ENCODE peak calls at places on chromosomes 13 and 19, in ten cellular contexts. V is stimulated activated CD8-positive, alpha-beta memory T cell treated with anti-CD3 and anti-CD28 coated beads, Interleukin-2, amount 100 ng/mL, for 1 hour; P is NCI-H510A; H is H9; J is spleen; Z is osteocyte; X is fibroblast of the conjunctiva; K is endothelial cell; G is COR-L47; U is astrocyte of the cerebellum. W is an unnamed sample.

GRCh38 chr19:9406798-9407352 is 28.5 kb downstream of the ZNF266 start:
- DNase-seq in G (peak), X (peak), Z (no peak), H (no peak), V (peak), K (no peak), P (no peak), U (peak), J (peak), W (peak)

GRCh38 chr13:51623473-51623872 is 39.2 kb downstream of the WDFY2 start:
- DNase-seq in K (no peak), P (no peak), V (no peak), X (no peak), H (no peak), J (no peak), U (no peak), G (no peak), Z (no peak), W (no peak)

GRCh38 chr13:49869514-49869913 is 66.6 kb downstream of the SPRYD7 start:
- DNase-seq in P (no peak), G (peak), H (peak), J (no peak), Z (no peak), X (peak), K (peak), V (no peak), U (no peak), W (no peak)

GRCh38 chr13:50079278-50080157 is 64.3 kb downstream of the KCNRG start:
- DNase-seq in K (no peak), Z (no peak), U (no peak), J (no peak), G (no peak), P (no peak), V (no peak), X (no peak), H (no peak), W (no peak)

GRCh38 chr13:111337206-111337605 is 16.8 kb downstream of the TEX29 start:
- DNase-seq in J (no peak), H (peak), Z (peak), P (no peak), U (peak), K (no peak), V (no peak), X (peak), G (no peak), W (no peak)

GRCh38 chr13:112077729-112078128 is 10.8 kb downstream of the SOX1 start:
- DNase-seq in X (no peak), Z (peak), V (no peak), P (no peak), K (no peak), J (no peak), H (no peak), G (no peak), U (no peak), W (no peak)

GRCh38 chr19:55165952-55166529 is 372 bp downstream of the DNAAF3 start:
- DNase-seq in G (peak), V (no peak), Z (peak), J (peak), X (peak), H (peak), U (peak), P (peak), K (peak), W (no peak)

GRCh38 chr19:48616491-48617056 is 1.7 kb upstream of the FAM83E start:
- DNase-seq in G (no peak), H (peak), Z (no peak), K (no peak), X (no peak), U (no peak), V (no peak), P (no peak), J (peak), W (no peak)

GRCh38 chr13:64793131-64793530 is 2437.0 kb downstream of the PCDH9 start:
- DNase-seq in K (no peak), H (no peak), J (no peak), X (no peak), Z (no peak), G (no peak), U (no peak), V (no peak), P (no peak), W (no peak)

GRCh38 chr13:101341464-101341863 is 74.8 kb downstream of the NALCN start:
- DNase-seq in H (no peak), J (no peak), G (no peak), U (no peak), V (no peak), P (no peak), Z (no peak), X (no peak), K (no peak), W (no peak)

GRCh38 chr13:21670883-21671792 is at the start of gene FGF9:
- DNase-seq in H (peak), V (peak), U (peak), X (peak), K (peak), J (peak), G (peak), Z (no peak), P (peak), W (no peak)

GRCh38 chr19:41586064-41586463 is 10.1 kb downstream of the CEACAM21 start:
- DNase-seq in K (no peak), H (no peak), Z (peak), J (no peak), X (no peak), P (no peak), G (no peak), V (no peak), U (no peak), W (no peak)

GRCh38 chr19:39126593-39127187 is 1.1 kb downstream of the PAK4 start:
- DNase-seq in H (no peak), X (no peak), K (no peak), U (peak), J (no peak), P (no peak), G (peak), V (no peak), Z (no peak), W (no peak)

GRCh38 chr13:72163671-72164070 is 296.7 kb upstream of the DACH1 start:
- DNase-seq in Z (no peak), G (no peak), X (no peak), U (no peak), V (no peak), J (no peak), H (no peak), P (no peak), K (no peak), W (peak)

GRCh38 chr13:94327318-94327717 is 152.2 kb downstream of the DCT start:
- DNase-seq in U (no peak), X (no peak), Z (no peak), V (no peak), P (no peak), J (no peak), G (no peak), K (no peak), H (no peak), W (no peak)

GRCh38 chr13:44271031-44271433 is 102.6 kb upstream of the SERP2 start:
- DNase-seq in G (no peak), K (no peak), V (no peak), U (no peak), P (no peak), J (no peak), H (no peak), X (no peak), Z (no peak), W (no peak)

GRCh38 chr19:5479958-5480357 is 24.7 kb downstream of the ZNRF4 start:
- DNase-seq in Z (no peak), H (no peak), U (no peak), V (no peak), J (no peak), K (no peak), G (peak), X (no peak), P (no peak), W (no peak)

GRCh38 chr13:110911880-110912279 is 3.0 kb downstream of the ANKRD10 start:
- DNase-seq in K (no peak), V (no peak), X (no peak), Z (no peak), J (no peak), P (no peak), U (no peak), G (no peak), H (no peak), W (no peak)

GRCh38 chr13:76745246-76746200 is 140.7 kb downstream of the KCTD12 start:
- DNase-seq in G (no peak), Z (no peak), V (no peak), K (no peak), H (no peak), J (no peak), X (no peak), U (no peak), P (no peak), W (no peak)

GRCh38 chr13:50916701-50917184 is 7.2 kb downstream of the RNASEH2B start:
- DNase-seq in J (no peak), P (no peak), H (no peak), X (no peak), Z (no peak), U (no peak), V (no peak), K (no peak), G (no peak), W (no peak)

GRCh38 chr19:56712609-56713008 is 41.1 kb upstream of the ZNF835 start:
- DNase-seq in G (no peak), U (no peak), P (no peak), K (no peak), Z (no peak), J (no peak), V (no peak), X (no peak), H (no peak), W (no peak)

GRCh38 chr13:30143671-30144400 is 163.5 kb downstream of the KATNAL1 start:
- DNase-seq in V (no peak), K (no peak), Z (no peak), G (no peak), X (no peak), J (no peak), U (no peak), P (no peak), H (no peak), W (peak)

GRCh38 chr19:6501740-6502648 is at the start of gene TUBB4A:
- DNase-seq in U (no peak), V (peak), X (no peak), K (peak), Z (no peak), H (peak), P (no peak), J (peak), G (no peak), W (no peak)

GRCh38 chr13:42255854-42256253 is 16.1 kb upstream of the AKAP11 start:
- DNase-seq in J (no peak), X (no peak), U (no peak), Z (no peak), H (no peak), P (no peak), V (no peak), G (no peak), K (no peak), W (no peak)

GRCh38 chr19:6061420-6062130 is 48.7 kb downstream of the RFX2 start:
- DNase-seq in X (no peak), P (no peak), K (no peak), Z (peak), U (no peak), H (no peak), J (no peak), G (no peak), V (no peak), W (no peak)

GRCh38 chr13:92843549-92843948 is 383.1 kb upstream of the GPC6 start:
- DNase-seq in K (no peak), V (no peak), J (no peak), X (peak), Z (no peak), P (no peak), U (peak), H (no peak), G (peak), W (no peak)

GRCh38 chr13:61852116-61852515 is 436.5 kb upstream of the PCDH20 start:
- DNase-seq in G (no peak), U (no peak), X (no peak), V (no peak), K (no peak), J (no peak), H (no peak), P (no peak), Z (no peak), W (no peak)

GRCh38 chr19:49911381-49912145 is 14.9 kb upstream of the IL4I1 start:
- DNase-seq in K (no peak), P (no peak), G (no peak), V (no peak), H (no peak), U (no peak), Z (no peak), J (no peak), X (no peak), W (no peak)

GRCh38 chr13:46180393-46180792 is 1.6 kb downstream of the LCP1 start:
- DNase-seq in J (no peak), H (no peak), X (no peak), G (no peak), V (no peak), U (no peak), K (no peak), Z (no peak), P (no peak), W (no peak)

GRCh38 chr13:59094149-59094548 is 1069.6 kb downstream of the DIAPH3 start:
- DNase-seq in V (no peak), P (no peak), X (no peak), K (no peak), G (no peak), J (no peak), Z (no peak), H (no peak), U (no peak), W (no peak)

GRCh38 chr19:19040417-19040816 is 7.0 kb downstream of the ARMC6 start:
- DNase-seq in J (no peak), G (no peak), K (no peak), X (peak), H (no peak), P (no peak), U (peak), Z (no peak), V (no peak), W (no peak)

GRCh38 chr13:105774739-105775460 is 760.6 kb downstream of the EFNB2 start:
- DNase-seq in K (no peak), U (peak), Z (no peak), H (no peak), J (no peak), G (no peak), P (no peak), V (no peak), X (no peak), W (peak)

GRCh38 chr19:13906525-13906904 is 514 bp downstream of the CC2D1A start:
- DNase-seq in U (no peak), V (no peak), X (no peak), G (no peak), H (no peak), Z (no peak), K (no peak), J (no peak), P (no peak), W (no peak)

W was measured in retinal pigment epithelial cell.